ENCODE peak calls at places on chromosomes 2 and 18, in six cellular contexts. U is OCI-LY7, Y is neuronal stem cell, T is GM12878, O is DND-41, B is tibial nerve. E is an unnamed sample.
A peak's percentile ranks its signal among the peaks of the same experiment; 100 is the strongest.

GRCh38 chr2:28516950-28517349 is 21.1 kb downstream of the PLB1 start:
- DNase-seq in U (no peak), Y (no peak), T (no peak), O (no peak), B (no peak), E (no peak)

GRCh38 chr18:24785019-24785418 is 324.6 kb downstream of the HRH4 start:
- DNase-seq in U (no peak), Y (no peak), T (no peak), O (no peak), B (no peak), E (no peak)

GRCh38 chr2:64697286-64698023 is 43.7 kb upstream of the SERTAD2 start:
- DNase-seq in U (no peak), Y (no peak), T (no peak), O (no peak), B (no peak), E (no peak)

GRCh38 chr2:1968988-1969700 is 224.8 kb upstream of the PXDN start:
- DNase-seq in U (no peak), Y (no peak), T (no peak), O (no peak), B (no peak), E (peak; percentile 57)

GRCh38 chr2:101515512-101515911 is 40.6 kb upstream of the RFX8 start:
- DNase-seq in U (no peak), Y (no peak), T (no peak), O (no peak), B (no peak), E (no peak)

GRCh38 chr2:33436083-33436482 is 40.4 kb upstream of the RASGRP3 start:
- DNase-seq in U (no peak), Y (no peak), T (no peak), O (no peak), B (no peak), E (no peak)

GRCh38 chr18:10320848-10321247 is 133.6 kb upstream of the APCDD1 start:
- DNase-seq in U (no peak), Y (no peak), T (no peak), O (no peak), B (peak; percentile 23), E (no peak)

GRCh38 chr2:12428324-12428723 is 288.4 kb upstream of the TRIB2 start:
- DNase-seq in U (no peak), Y (no peak), T (no peak), O (no peak), B (no peak), E (peak; percentile 41)

GRCh38 chr2:128292599-128293425 is 25.9 kb downstream of the HS6ST1 start:
- DNase-seq in U (no peak), Y (no peak), T (no peak), O (no peak), B (no peak), E (peak; percentile 75)

GRCh38 chr2:23418490-23418911 is 33.5 kb downstream of the KLHL29 start:
- DNase-seq in U (no peak), Y (no peak), T (no peak), O (no peak), B (no peak), E (no peak)

GRCh38 chr2:234672498-234673150 is 175.7 kb upstream of the ARL4C start:
- DNase-seq in U (no peak), Y (no peak), T (no peak), O (no peak), B (no peak), E (no peak)

GRCh38 chr2:20064841-20065240 is 13.4 kb upstream of the LAPTM4A start:
- DNase-seq in U (no peak), Y (no peak), T (no peak), O (no peak), B (no peak), E (no peak)

GRCh38 chr18:3451166-3451988 is 1.4 kb downstream of the TGIF1 start:
- DNase-seq in U (peak; percentile 76), Y (peak; percentile 89), T (no peak), O (peak; percentile 80), B (peak; percentile 93), E (peak; percentile 92)

DNA sequence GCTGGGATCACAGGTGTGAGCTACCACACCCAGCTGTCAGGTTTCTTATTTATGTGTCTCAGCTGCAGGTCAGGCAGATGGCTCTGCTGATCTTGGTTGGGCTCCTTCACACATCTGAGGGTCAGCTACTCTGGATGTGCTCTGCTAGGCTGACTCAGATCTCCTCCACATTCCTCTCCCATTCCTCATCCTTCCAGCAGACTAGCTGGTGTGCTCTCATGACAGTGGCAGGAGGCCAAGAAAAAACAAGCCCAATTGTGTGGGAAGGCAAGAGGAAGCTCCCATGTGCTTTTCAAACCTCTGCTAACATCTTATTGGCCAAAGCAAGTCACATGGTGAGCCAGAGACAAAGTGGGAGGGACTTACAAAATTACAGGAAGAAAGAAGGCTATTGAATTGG is 11.7 kb upstream of the MSH6 start:
- DNase-seq in U (peak; percentile 46), Y (no peak), T (no peak), O (no peak), B (no peak), E (peak; percentile 29)
- H3K4me3 ChIP-seq in U (no peak overlapping the region), Y (no peak overlapping the region), T (no peak overlapping the region), O (no peak overlapping the region), B (no peak overlapping the region), E (no peak overlapping the region)

GRCh38 chr2:230405824-230406223 is 10.2 kb upstream of the SP100 start:
- DNase-seq in U (no peak), Y (no peak), T (no peak), O (no peak), B (no peak), E (no peak)
- H3K36me3 ChIP-seq in U (no peaks in the 10 kb centered on the region), Y (no peaks in the 10 kb centered on the region), T (no peaks in the 10 kb centered on the region), O (peaks cover 21% of the 10 kb centered on the region), B (peaks cover 41% of the 10 kb centered on the region), E (no peaks in the 10 kb centered on the region)

GRCh38 chr2:112253261-112253807 is 1.5 kb downstream of the ZC3H8 start:
- DNase-seq in U (no peak), Y (no peak), T (no peak), O (no peak), B (no peak), E (no peak)
- H3K4me3 ChIP-seq in U (peak overlapping the region; percentile 83), Y (no peak overlapping the region), T (peak overlapping the region; percentile 72), O (peak overlapping the region; percentile 78), B (no peak overlapping the region), E (no peak overlapping the region)

DNA sequence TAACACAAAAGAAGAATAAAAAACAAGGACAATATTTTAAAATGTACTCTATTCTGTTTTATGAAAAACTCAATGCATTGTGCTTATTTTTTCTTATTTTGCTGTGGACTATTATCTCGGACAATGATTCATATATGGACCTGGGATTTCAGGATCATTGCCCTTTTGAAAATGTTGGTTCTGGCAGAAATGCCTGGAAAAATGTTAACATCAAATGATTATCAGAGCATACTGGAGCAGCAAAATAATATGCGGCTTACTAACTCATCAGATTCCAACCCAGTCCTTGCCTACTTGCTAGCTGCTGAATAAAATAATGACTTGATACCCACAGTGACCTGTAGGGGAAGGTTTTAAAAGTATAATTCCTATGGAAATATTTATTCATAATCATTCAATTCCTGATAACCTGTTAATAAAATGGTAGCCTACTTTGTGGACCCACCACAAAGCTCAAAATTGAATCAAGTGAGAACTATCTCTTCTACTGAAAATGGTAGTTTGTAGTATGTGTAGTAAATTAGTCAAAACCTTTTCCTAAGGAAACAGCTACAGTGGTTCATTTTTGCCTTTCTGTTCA is 117.4 kb downstream of the NEB start:
- DNase-seq in U (no peak), Y (no peak), T (no peak), O (no peak), B (no peak), E (no peak)
- H3K36me3 ChIP-seq in U (no peaks in the 10 kb centered on the region), Y (no peaks in the 10 kb centered on the region), T (no peaks in the 10 kb centered on the region), O (no peaks in the 10 kb centered on the region), B (no peaks in the 10 kb centered on the region), E (no peaks in the 10 kb centered on the region)

GRCh38 chr2:176154853-176155252 is 2.3 kb upstream of the HOXD3 start:
- DNase-seq in U (no peak), Y (no peak), T (no peak), O (no peak), B (no peak), E (no peak)
- H3K4me3 ChIP-seq in U (no peak overlapping the region), Y (no peak overlapping the region), T (no peak overlapping the region), O (no peak overlapping the region), B (no peak overlapping the region), E (no peak overlapping the region)

GRCh38 chr18:72555101-72555500 is 11.0 kb upstream of the CBLN2 start:
- DNase-seq in U (no peak), Y (no peak), T (no peak), O (no peak), B (no peak), E (no peak)
- H3K36me3 ChIP-seq in U (no peaks in the 10 kb centered on the region), Y (no peaks in the 10 kb centered on the region), T (no peaks in the 10 kb centered on the region), O (no peaks in the 10 kb centered on the region), B (no peaks in the 10 kb centered on the region), E (no peaks in the 10 kb centered on the region)

GRCh38 chr2:174027956-174028355 is 62.8 kb upstream of the SP3 start:
- DNase-seq in U (no peak), Y (no peak), T (no peak), O (no peak), B (no peak), E (no peak)

GRCh38 chr2:174026122-174026845 is 61.1 kb upstream of the SP3 start:
- DNase-seq in U (no peak), Y (no peak), T (no peak), O (no peak), B (no peak), E (no peak)

GRCh38 chr2:174024524-174025270 is 59.5 kb upstream of the SP3 start:
- DNase-seq in U (no peak), Y (no peak), T (no peak), O (no peak), B (peak; percentile 88), E (peak; percentile 47)

GRCh38 chr2:174023591-174024523 is 58.7 kb upstream of the SP3 start:
- DNase-seq in U (no peak), Y (no peak), T (no peak), O (no peak), B (peak; percentile 57), E (peak; percentile 84)

GRCh38 chr2:174025271-174026121 is 60.3 kb upstream of the SP3 start:
- DNase-seq in U (no peak), Y (no peak), T (no peak), O (no peak), B (peak; percentile 80), E (peak; percentile 41)
- H3K4me3 ChIP-seq in U (no peak overlapping the region), Y (no peak overlapping the region), T (no peak overlapping the region), O (no peak overlapping the region), B (no peak overlapping the region), E (no peak overlapping the region)

GRCh38 chr2:191001032-191001431 is 12.9 kb downstream of the STAT1 start:
- DNase-seq in U (no peak), Y (no peak), T (no peak), O (no peak), B (no peak), E (no peak)
- H3K36me3 ChIP-seq in U (peaks cover 96% of the 10 kb centered on the region), Y (peaks cover 99% of the 10 kb centered on the region), T (peaks cover 41% of the 10 kb centered on the region), O (peaks cover 97% of the 10 kb centered on the region), B (peaks cover 100% of the 10 kb centered on the region), E (peaks cover 22% of the 10 kb centered on the region)

GRCh38 chr2:41965886-41966285 is 81.9 kb upstream of the PKDCC start:
- DNase-seq in U (no peak), Y (no peak), T (no peak), O (no peak), B (peak; percentile 36), E (no peak)
- H3K4me3 ChIP-seq in U (no peak overlapping the region), Y (no peak overlapping the region), T (no peak overlapping the region), O (no peak overlapping the region), B (no peak overlapping the region), E (no peak overlapping the region)

E was measured in H7.